ENCODE peak calls at places on chromosomes 11 and 22, in four cellular contexts. S is Caco-2, B is nephron progenitor cell, E is sigmoid colon. Y is an unnamed sample.

GRCh38 chr11:45104790-45105084 is 41.7 kb upstream of the PRDM11 start:
- DNase-seq in S (no peak), B (no peak), E (no peak), Y (no peak)

GRCh38 chr11:57301711-57302423 is 22.9 kb downstream of the TNKS1BP1 start:
- DNase-seq in S (no peak), B (no peak), E (no peak), Y (no peak)

GRCh38 chr11:62169448-62169847 is 20.6 kb upstream of the SCGB1D1 start:
- DNase-seq in S (no peak), B (no peak), E (no peak), Y (no peak)

GRCh38 chr22:17576475-17576874 is 13.2 kb downstream of the SLC25A18 start:
- DNase-seq in S (no peak), B (no peak), E (no peak), Y (no peak)

GRCh38 chr11:42524534-42525227 is 787.1 kb upstream of the API5 start:
- DNase-seq in S (peak; percentile 72), B (peak; percentile 73), E (peak; percentile 55), Y (no peak)

GRCh38 chr22:25403284-25403606 is 161.2 kb upstream of the GRK3 start:
- DNase-seq in S (no peak), B (no peak), E (no peak), Y (no peak)

GRCh38 chr22:44380716-44381500 is 68.2 kb upstream of the SHISAL1 start:
- DNase-seq in S (no peak), B (no peak), E (peak; percentile 72), Y (peak; percentile 54)

GRCh38 chr22:25331050-25331449 is 111.6 kb downstream of the CRYBB2 start:
- DNase-seq in S (no peak), B (no peak), E (no peak), Y (no peak)

GRCh38 chr22:24952837-24953293 is 349 bp downstream of the KIAA1671 start:
- DNase-seq in S (peak; percentile 79), B (no peak), E (peak; percentile 78), Y (no peak)

GRCh38 chr11:46529086-46529905 is 64.5 kb downstream of the AMBRA1 start:
- DNase-seq in S (peak; percentile 81), B (peak; percentile 74), E (peak; percentile 77), Y (no peak)

GRCh38 chr11:57180141-57180561 is 1.6 kb upstream of the LRRC55 start:
- DNase-seq in S (no peak), B (peak; percentile 70), E (no peak), Y (no peak)

GRCh38 chr11:8039530-8040260 is 41.3 kb upstream of the TUB start:
- DNase-seq in S (no peak), B (no peak), E (no peak), Y (peak; percentile 66)

GRCh38 chr11:17985517-17985916 is 27.3 kb downstream of the SERGEF start:
- DNase-seq in S (no peak), B (no peak), E (no peak), Y (no peak)

GRCh38 chr22:44972363-44973083 is 37.3 kb downstream of the PHF21B start:
- DNase-seq in S (no peak), B (no peak), E (no peak), Y (no peak)

GRCh38 chr22:38850941-38851849 is 7.4 kb upstream of the NPTXR start:
- DNase-seq in S (no peak), B (no peak), E (no peak), Y (no peak)

GRCh38 chr11:45899448-45900174 is 7.5 kb downstream of the FREY1 start:
- DNase-seq in S (peak; percentile 91), B (peak; percentile 92), E (peak; percentile 94), Y (peak; percentile 93)

GRCh38 chr11:61833478-61833877 is 5.4 kb downstream of the FADS2 start:
- DNase-seq in S (no peak), B (no peak), E (no peak), Y (no peak)

GRCh38 chr11:100629671-100630070 is 57.4 kb upstream of the ARHGAP42 start:
- DNase-seq in S (peak; percentile 22), B (no peak), E (no peak), Y (no peak)

GRCh38 chr11:71332046-71332445 is 79.7 kb upstream of the SHANK2 start:
- DNase-seq in S (no peak), B (no peak), E (peak; percentile 50), Y (no peak)

GRCh38 chr11:86205415-86206268 is 38.9 kb upstream of the EED start:
- DNase-seq in S (peak; percentile 30), B (no peak), E (no peak), Y (no peak)

GRCh38 chr11:65058012-65058411 is 341 bp downstream of the NAALADL1 start:
- DNase-seq in S (no peak), B (no peak), E (no peak), Y (no peak)

GRCh38 chr11:58125469-58125868 is at the start of gene OR9I1:
- DNase-seq in S (no peak), B (no peak), E (no peak), Y (no peak)

GRCh38 chr22:50611341-50612060 is 10.9 kb downstream of the MAPK8IP2 start:
- DNase-seq in S (no peak), B (no peak), E (no peak), Y (no peak)

GRCh38 chr11:111730871-111731591 is 35.2 kb downstream of the PPP2R1B start:
- DNase-seq in S (no peak), B (no peak), E (peak; percentile 73), Y (no peak)

GRCh38 chr22:36160499-36160942 is at the start of gene APOL3:
- DNase-seq in S (no peak), B (no peak), E (peak; percentile 90), Y (no peak)

GRCh38 chr11:102488208-102488607 is 35.6 kb upstream of the TMEM123 start:
- DNase-seq in S (no peak), B (no peak), E (no peak), Y (no peak)

GRCh38 chr22:42863349-42863911 is 6.4 kb upstream of the ARFGAP3 start:
- DNase-seq in S (no peak), B (no peak), E (no peak), Y (no peak)

GRCh38 chr11:119709171-119709570 is 19.8 kb downstream of the NECTIN1 start:
- DNase-seq in S (no peak), B (no peak), E (no peak), Y (no peak)
- TF ChIP-seq CTCF in S (no peak), B (no peak), E (no peak), Y (no peak)

GRCh38 chr11:73598719-73599379 is 937 bp upstream of the FAM168A start:
- DNase-seq in S (no peak), B (no peak), E (no peak), Y (no peak)

GRCh38 chr11:73597340-73597955 is 464 bp downstream of the FAM168A start:
- DNase-seq in S (peak; percentile 7), B (no peak), E (no peak), Y (no peak)

GRCh38 chr11:73592640-73593039 is 5.3 kb downstream of the FAM168A start:
- DNase-seq in S (no peak), B (no peak), E (no peak), Y (no peak)

GRCh38 chr11:73596547-73596946 is 1.4 kb downstream of the FAM168A start:
- DNase-seq in S (no peak), B (no peak), E (no peak), Y (no peak)

GRCh38 chr11:73597956-73598718 is at the start of gene FAM168A:
- DNase-seq in S (peak; percentile 98), B (peak; percentile 94), E (peak; percentile 97), Y (peak; percentile 95)
- TF ChIP-seq CTCF in S (peak; percentile 46), B (peak; percentile 32), E (no peak), Y (peak; percentile 62)

GRCh38 chr11:14538926-14539554 is 18.9 kb upstream of the PSMA1 start:
- DNase-seq in S (no peak), B (no peak), E (no peak), Y (no peak)

GRCh38 chr11:14541180-14541579 is 21.0 kb upstream of the PSMA1 start:
- DNase-seq in S (no peak), B (no peak), E (no peak), Y (no peak)

GRCh38 chr11:14539867-14540475 is 19.8 kb upstream of the PSMA1 start:
- DNase-seq in S (no peak), B (no peak), E (no peak), Y (no peak)

GRCh38 chr11:14538271-14538925 is 18.2 kb upstream of the PSMA1 start:
- DNase-seq in S (no peak), B (no peak), E (no peak), Y (no peak)

GRCh38 chr11:14537134-14537599 is 17.0 kb upstream of the PSMA1 start:
- DNase-seq in S (peak; percentile 47), B (peak; percentile 19), E (no peak), Y (no peak)
- TF ChIP-seq CTCF in S (peak; percentile 66), B (peak; percentile 77), E (peak; percentile 84), Y (peak; percentile 85)

GRCh38 chr22:46568102-46568809 is 30.8 kb upstream of the CELSR1 start:
- DNase-seq in S (no peak), B (no peak), E (peak; percentile 36), Y (peak; percentile 68)
- TF ChIP-seq CTCF in S (no peak), B (no peak), E (no peak), Y (peak; percentile 29)

DNA sequence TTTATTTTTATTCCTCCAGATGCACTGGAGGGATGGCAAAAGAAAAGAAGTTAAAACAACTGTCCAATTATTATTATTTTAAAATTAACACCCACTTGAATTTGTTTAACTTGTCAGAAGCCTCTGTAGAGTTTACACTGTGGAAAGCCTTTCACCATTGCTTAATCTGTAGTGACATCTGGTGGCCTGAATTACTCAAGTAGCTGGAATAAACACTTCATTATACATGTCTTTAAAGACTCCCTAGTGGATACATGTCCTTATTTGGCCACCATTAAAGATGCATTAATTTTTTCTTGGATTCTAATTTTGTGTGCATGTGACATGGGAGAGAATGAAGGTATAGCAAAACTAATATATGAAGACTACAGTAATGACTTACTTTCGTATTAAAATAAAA is 1496.5 kb downstream of the FAM181B start:
- DNase-seq in S (peak; percentile 73), B (peak; percentile 4), E (no peak), Y (no peak)
- TF ChIP-seq CTCF in S (peak; percentile 82), B (peak; percentile 64), E (no peak), Y (peak; percentile 74)

GRCh38 chr11:77776455-77776854 is 44.1 kb downstream of the RSF1 start:
- DNase-seq in S (peak; percentile 46), B (no peak), E (no peak), Y (no peak)
- TF ChIP-seq CTCF in S (peak; percentile 73), B (no peak), E (no peak), Y (peak; percentile 81)

DNA sequence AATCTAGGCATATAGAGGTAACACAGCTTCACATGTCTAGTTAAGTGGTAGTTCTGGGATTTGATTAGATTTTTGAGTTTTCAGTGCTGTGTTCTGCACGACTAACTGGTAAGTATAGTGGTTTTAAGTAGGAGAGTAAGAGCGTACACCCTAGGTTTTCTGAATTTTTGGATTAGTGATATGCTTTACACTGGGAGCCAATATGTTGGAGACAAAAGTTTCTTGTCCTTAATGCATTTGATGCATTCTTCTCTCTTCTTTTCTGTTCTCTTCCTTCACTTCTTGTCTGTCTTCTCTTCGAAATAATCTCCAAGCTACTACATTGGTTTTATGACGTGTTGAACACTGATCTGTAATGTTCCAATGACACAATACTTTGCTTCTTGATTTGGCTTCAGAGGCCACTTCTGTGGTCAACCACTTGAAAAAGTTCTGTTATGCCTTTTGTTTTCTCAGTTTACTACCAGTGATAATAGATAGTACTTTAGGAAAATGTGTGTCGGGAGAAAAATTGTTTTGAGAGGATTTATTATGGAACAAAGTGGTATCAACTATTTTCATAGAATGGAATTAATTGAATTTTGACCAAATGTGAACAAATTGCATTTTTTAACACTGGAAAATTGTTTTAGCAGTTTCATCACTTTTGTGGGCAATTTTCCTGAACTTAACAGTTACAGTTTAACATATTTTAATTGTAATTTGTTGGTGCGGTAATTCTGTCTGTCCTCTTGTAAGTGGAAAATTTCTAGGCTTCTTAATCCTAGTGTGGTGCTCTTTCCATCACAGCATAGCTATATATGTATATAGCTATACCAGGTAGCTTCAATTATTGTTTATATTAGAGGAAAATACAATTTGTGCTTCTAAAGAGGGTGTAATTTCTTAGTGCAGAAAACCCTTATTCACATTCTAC is 2.6 kb downstream of the PDE3B start:
- DNase-seq in S (no peak), B (no peak), E (no peak), Y (no peak)
- TF ChIP-seq CTCF in S (no peak), B (no peak), E (no peak), Y (no peak)

Y was measured in chondrocyte.